ENCODE peak calls at places on chromosomes 4 and X, in seven cellular contexts. One of them, this sample, is unnamed.

GRCh38 chrX:152958524-152959465 is 35.1 kb downstream of the PNMA5 start:
- DNase-seq in fibroblast of mammary gland: peak
- DNase-seq in uterus: peak
- DNase-seq in psoas muscle: peak
- DNase-seq in GM12865: peak
- DNase-seq in cardiac muscle cell: peak
- DNase-seq in tibial artery: peak
- DNase-seq in this sample: peak

GRCh38 chr4:31461425-31461824 is 741.3 kb downstream of the PCDH7 start:
- DNase-seq in fibroblast of mammary gland: peak
- DNase-seq in uterus: no peak
- DNase-seq in psoas muscle: no peak
- DNase-seq in GM12865: no peak
- DNase-seq in cardiac muscle cell: no peak
- DNase-seq in tibial artery: no peak
- DNase-seq in this sample: no peak

GRCh38 chr4:3643518-3644433 is 111.6 kb upstream of the LRPAP1 start:
- DNase-seq in fibroblast of mammary gland: no peak
- DNase-seq in uterus: no peak
- DNase-seq in psoas muscle: no peak
- DNase-seq in GM12865: no peak
- DNase-seq in cardiac muscle cell: no peak
- DNase-seq in tibial artery: no peak
- DNase-seq in this sample: no peak

GRCh38 chrX:105263171-105263570 is 42.7 kb upstream of the TEX13A start:
- DNase-seq in fibroblast of mammary gland: no peak
- DNase-seq in uterus: no peak
- DNase-seq in psoas muscle: no peak
- DNase-seq in GM12865: no peak
- DNase-seq in cardiac muscle cell: no peak
- DNase-seq in tibial artery: no peak
- DNase-seq in this sample: no peak

GRCh38 chr4:4254666-4255065 is 6.6 kb upstream of the TMEM128 start:
- DNase-seq in fibroblast of mammary gland: no peak
- DNase-seq in uterus: no peak
- DNase-seq in psoas muscle: no peak
- DNase-seq in GM12865: no peak
- DNase-seq in cardiac muscle cell: no peak
- DNase-seq in tibial artery: no peak
- DNase-seq in this sample: no peak

GRCh38 chr4:133062851-133063250 is 86.2 kb upstream of the PCDH10 start:
- DNase-seq in fibroblast of mammary gland: no peak
- DNase-seq in uterus: no peak
- DNase-seq in psoas muscle: no peak
- DNase-seq in GM12865: no peak
- DNase-seq in cardiac muscle cell: no peak
- DNase-seq in tibial artery: no peak
- DNase-seq in this sample: no peak

GRCh38 chrX:39667746-39668507 is 429.8 kb downstream of the BCOR start:
- DNase-seq in fibroblast of mammary gland: no peak
- DNase-seq in uterus: no peak
- DNase-seq in psoas muscle: no peak
- DNase-seq in GM12865: no peak
- DNase-seq in cardiac muscle cell: no peak
- DNase-seq in tibial artery: no peak
- DNase-seq in this sample: no peak

GRCh38 chr4:186144596-186145569 is 40.4 kb downstream of the FAM149A start:
- DNase-seq in fibroblast of mammary gland: peak
- DNase-seq in uterus: peak
- DNase-seq in psoas muscle: peak
- DNase-seq in GM12865: peak
- DNase-seq in cardiac muscle cell: peak
- DNase-seq in tibial artery: peak
- DNase-seq in this sample: no peak

GRCh38 chrX:79975605-79976004 is 38.9 kb upstream of the TBX22 start:
- DNase-seq in fibroblast of mammary gland: no peak
- DNase-seq in uterus: no peak
- DNase-seq in psoas muscle: no peak
- DNase-seq in GM12865: no peak
- DNase-seq in cardiac muscle cell: no peak
- DNase-seq in tibial artery: no peak
- DNase-seq in this sample: no peak

GRCh38 chrX:82196866-82197265 is 995.0 kb downstream of the SH3BGRL start:
- DNase-seq in fibroblast of mammary gland: no peak
- DNase-seq in uterus: no peak
- DNase-seq in psoas muscle: no peak
- DNase-seq in GM12865: no peak
- DNase-seq in cardiac muscle cell: no peak
- DNase-seq in tibial artery: no peak
- DNase-seq in this sample: no peak

GRCh38 chr4:98995183-98996055 is at the start of gene METAP1:
- DNase-seq in fibroblast of mammary gland: peak
- DNase-seq in uterus: peak
- DNase-seq in psoas muscle: peak
- DNase-seq in GM12865: peak
- DNase-seq in cardiac muscle cell: peak
- DNase-seq in tibial artery: peak
- DNase-seq in this sample: peak

GRCh38 chr4:150230556-150230955 is 152.3 kb downstream of the DCLK2 start:
- DNase-seq in fibroblast of mammary gland: no peak
- DNase-seq in uterus: no peak
- DNase-seq in psoas muscle: no peak
- DNase-seq in GM12865: no peak
- DNase-seq in cardiac muscle cell: no peak
- DNase-seq in tibial artery: no peak
- DNase-seq in this sample: no peak

GRCh38 chr4:153798436-153798835 is 9.6 kb upstream of the SFRP2 start:
- DNase-seq in fibroblast of mammary gland: peak
- DNase-seq in uterus: no peak
- DNase-seq in psoas muscle: no peak
- DNase-seq in GM12865: no peak
- DNase-seq in cardiac muscle cell: no peak
- DNase-seq in tibial artery: no peak
- DNase-seq in this sample: no peak

GRCh38 chr4:111213520-111213919 is 590.6 kb upstream of the PITX2 start:
- DNase-seq in fibroblast of mammary gland: no peak
- DNase-seq in uterus: no peak
- DNase-seq in psoas muscle: no peak
- DNase-seq in GM12865: no peak
- DNase-seq in cardiac muscle cell: no peak
- DNase-seq in tibial artery: no peak
- DNase-seq in this sample: no peak

GRCh38 chr4:152500798-152501434 is 35.0 kb downstream of the FBXW7 start:
- DNase-seq in fibroblast of mammary gland: peak
- DNase-seq in uterus: peak
- DNase-seq in psoas muscle: no peak
- DNase-seq in GM12865: peak
- DNase-seq in cardiac muscle cell: peak
- DNase-seq in tibial artery: no peak
- DNase-seq in this sample: no peak

GRCh38 chr4:90234916-90235547 is 107.8 kb downstream of the CCSER1 start:
- DNase-seq in fibroblast of mammary gland: no peak
- DNase-seq in uterus: no peak
- DNase-seq in psoas muscle: no peak
- DNase-seq in GM12865: no peak
- DNase-seq in cardiac muscle cell: no peak
- DNase-seq in tibial artery: no peak
- DNase-seq in this sample: no peak

DNA sequence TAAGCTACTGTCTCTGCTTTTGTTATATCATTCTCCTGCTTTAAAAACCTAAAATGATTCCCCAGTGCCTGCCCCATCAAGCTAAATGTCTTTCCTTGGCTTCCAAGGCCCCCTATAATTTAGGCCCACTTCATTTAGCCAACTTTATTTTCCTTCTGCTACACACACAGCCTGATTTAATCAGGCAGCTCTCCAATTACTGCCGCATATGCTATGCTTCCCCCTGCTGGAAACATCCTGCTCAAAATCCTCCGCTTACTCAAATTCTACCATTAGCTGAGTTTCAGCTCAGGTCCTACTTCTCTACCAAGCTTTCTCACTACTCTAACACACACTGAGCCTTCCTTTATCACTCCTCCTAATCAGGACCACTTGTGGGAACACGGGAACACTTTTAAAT is 17.0 kb downstream of the LAMP2 start:
- DNase-seq in fibroblast of mammary gland: peak
- DNase-seq in uterus: no peak
- DNase-seq in psoas muscle: no peak
- DNase-seq in GM12865: peak
- DNase-seq in cardiac muscle cell: peak
- DNase-seq in tibial artery: no peak
- DNase-seq in this sample: no peak
- TF ChIP-seq CTCF in fibroblast of mammary gland: peak
- TF ChIP-seq CTCF in uterus: no peak
- TF ChIP-seq CTCF in psoas muscle: peak
- TF ChIP-seq CTCF in GM12865: no peak
- TF ChIP-seq CTCF in cardiac muscle cell: peak
- TF ChIP-seq CTCF in tibial artery: no peak
- TF ChIP-seq CTCF in this sample: no peak

GRCh38 chrX:134146493-134146892 is 90.5 kb upstream of the CCDC160 start:
- DNase-seq in fibroblast of mammary gland: no peak
- DNase-seq in uterus: no peak
- DNase-seq in psoas muscle: no peak
- DNase-seq in GM12865: no peak
- DNase-seq in cardiac muscle cell: no peak
- DNase-seq in tibial artery: no peak
- DNase-seq in this sample: no peak

GRCh38 chrX:134139090-134139489 is 97.9 kb upstream of the CCDC160 start:
- DNase-seq in fibroblast of mammary gland: no peak
- DNase-seq in uterus: no peak
- DNase-seq in psoas muscle: no peak
- DNase-seq in GM12865: no peak
- DNase-seq in cardiac muscle cell: no peak
- DNase-seq in tibial artery: no peak
- DNase-seq in this sample: no peak

GRCh38 chrX:134148293-134148692 is 88.7 kb upstream of the CCDC160 start:
- DNase-seq in fibroblast of mammary gland: no peak
- DNase-seq in uterus: no peak
- DNase-seq in psoas muscle: no peak
- DNase-seq in GM12865: no peak
- DNase-seq in cardiac muscle cell: no peak
- DNase-seq in tibial artery: no peak
- DNase-seq in this sample: no peak

DNA sequence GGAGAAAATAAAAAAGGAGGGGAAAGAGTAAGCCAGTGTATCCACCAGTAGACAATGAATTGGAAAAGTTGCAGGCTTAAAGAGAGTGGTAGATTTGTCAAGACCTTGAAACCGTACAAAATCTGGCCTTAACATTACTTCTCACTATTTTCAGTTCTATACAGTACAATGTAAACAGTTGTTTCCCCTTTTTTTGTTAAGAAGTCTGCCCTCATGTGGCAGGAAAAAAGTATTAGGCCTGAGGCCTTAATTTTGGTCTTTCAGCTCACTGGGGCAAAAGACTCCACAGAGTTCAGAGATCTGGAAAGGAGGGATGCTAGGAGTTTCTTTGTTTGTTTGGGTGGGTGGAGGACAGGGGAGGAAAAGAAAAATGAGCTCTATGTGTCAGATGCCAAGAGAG is 92.8 kb upstream of the CCDC160 start:
- DNase-seq in fibroblast of mammary gland: peak
- DNase-seq in uterus: no peak
- DNase-seq in psoas muscle: no peak
- DNase-seq in GM12865: peak
- DNase-seq in cardiac muscle cell: peak
- DNase-seq in tibial artery: no peak
- DNase-seq in this sample: no peak
- TF ChIP-seq CTCF in fibroblast of mammary gland: peak
- TF ChIP-seq CTCF in uterus: no peak
- TF ChIP-seq CTCF in psoas muscle: no peak
- TF ChIP-seq CTCF in GM12865: peak
- TF ChIP-seq CTCF in cardiac muscle cell: peak
- TF ChIP-seq CTCF in tibial artery: no peak
- TF ChIP-seq CTCF in this sample: no peak

GRCh38 chrX:124127496-124127895 is 166.0 kb downstream of the STAG2 start:
- DNase-seq in fibroblast of mammary gland: no peak
- DNase-seq in uterus: no peak
- DNase-seq in psoas muscle: no peak
- DNase-seq in GM12865: peak
- DNase-seq in cardiac muscle cell: no peak
- DNase-seq in tibial artery: no peak
- DNase-seq in this sample: no peak
- TF ChIP-seq CTCF in fibroblast of mammary gland: no peak
- TF ChIP-seq CTCF in uterus: no peak
- TF ChIP-seq CTCF in psoas muscle: no peak
- TF ChIP-seq CTCF in GM12865: no peak
- TF ChIP-seq CTCF in cardiac muscle cell: no peak
- TF ChIP-seq CTCF in tibial artery: no peak
- TF ChIP-seq CTCF in this sample: no peak

DNA sequence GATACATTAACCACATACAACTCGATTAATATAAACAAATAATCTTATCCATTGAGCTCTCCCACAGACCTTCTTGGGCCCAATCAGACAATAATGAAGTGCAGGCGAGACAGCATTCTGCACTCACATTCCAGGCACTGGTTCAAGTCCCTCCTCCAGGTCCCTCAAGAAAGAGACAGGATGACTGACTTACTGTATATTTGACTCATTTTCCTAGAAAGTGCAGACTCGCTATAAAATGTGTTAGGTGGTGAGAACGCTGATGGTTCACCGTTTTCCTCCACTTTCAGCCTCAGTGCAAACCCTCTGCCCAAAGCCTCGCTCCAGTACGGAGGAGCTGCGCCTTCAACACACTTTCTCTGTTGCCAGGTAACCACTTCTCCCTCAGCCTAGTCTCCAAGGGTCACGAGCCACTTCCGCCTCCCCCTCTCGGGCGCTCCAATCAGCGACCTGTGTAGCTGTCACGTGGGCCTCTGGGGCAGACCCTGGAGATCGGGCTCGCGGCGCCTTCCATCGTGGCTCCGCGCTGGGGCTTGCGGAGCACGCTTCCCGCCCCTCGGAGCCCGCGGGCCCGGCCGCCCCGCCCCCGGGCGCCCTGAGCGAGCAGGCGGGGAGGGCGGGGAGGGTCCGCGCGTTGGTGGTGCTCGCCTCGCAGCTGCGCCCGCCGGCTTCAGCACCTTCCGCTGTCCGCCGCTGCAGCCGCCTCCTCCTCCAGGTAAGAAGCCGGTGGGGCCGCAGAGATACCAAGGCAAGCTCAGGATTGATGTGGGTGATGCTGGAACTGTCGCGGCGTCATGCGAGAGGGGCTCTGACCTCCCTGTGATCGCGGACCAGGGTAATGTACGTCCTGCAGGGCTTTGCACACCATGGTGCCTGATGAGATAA is at the start of gene WDR17:
- DNase-seq in fibroblast of mammary gland: peak
- DNase-seq in uterus: peak
- DNase-seq in psoas muscle: peak
- DNase-seq in GM12865: peak
- DNase-seq in cardiac muscle cell: peak
- DNase-seq in tibial artery: peak
- DNase-seq in this sample: peak
- TF ChIP-seq CTCF in fibroblast of mammary gland: no peak
- TF ChIP-seq CTCF in uterus: no peak
- TF ChIP-seq CTCF in psoas muscle: no peak
- TF ChIP-seq CTCF in GM12865: no peak
- TF ChIP-seq CTCF in cardiac muscle cell: no peak
- TF ChIP-seq CTCF in tibial artery: no peak
- TF ChIP-seq CTCF in this sample: no peak

This sample was measured in activated B cell treated with CpG ODN at 0.5 μM for 24 hours.